ENCODE peak calls at places on chromosomes 12 and 14, in six cellular contexts. One of them, this sample, is unnamed.

GRCh38 chr14:33951183-33951840 is 438 bp upstream of the EGLN3 start:
- DNase-seq in GM12878: no peak
- DNase-seq in endothelial cell of umbilical vein: no peak
- DNase-seq in HepG2: no peak
- DNase-seq in A549: no peak
- DNase-seq in K562: no peak
- DNase-seq in this sample: no peak

GRCh38 chr14:76467843-76468242 is 91.9 kb downstream of the ESRRB start:
- DNase-seq in GM12878: no peak
- DNase-seq in A549: no peak
- DNase-seq in endothelial cell of umbilical vein: no peak
- DNase-seq in K562: no peak
- DNase-seq in HepG2: no peak
- DNase-seq in this sample: no peak

GRCh38 chr12:51823875-51824565 is 24.5 kb downstream of the FIGNL2 start:
- DNase-seq in A549: peak; percentile 70
- DNase-seq in K562: no peak
- DNase-seq in HepG2: peak; percentile 59
- DNase-seq in GM12878: no peak
- DNase-seq in endothelial cell of umbilical vein: peak; percentile 55
- DNase-seq in this sample: peak; percentile 65

GRCh38 chr12:66428261-66428660 is 126.0 kb downstream of the HELB start:
- DNase-seq in HepG2: no peak
- DNase-seq in GM12878: no peak
- DNase-seq in A549: no peak
- DNase-seq in endothelial cell of umbilical vein: no peak
- DNase-seq in K562: no peak
- DNase-seq in this sample: no peak

GRCh38 chr14:84254205-84254788 is 1275.6 kb upstream of the FLRT2 start:
- DNase-seq in endothelial cell of umbilical vein: peak; percentile 96
- DNase-seq in GM12878: no peak
- DNase-seq in HepG2: no peak
- DNase-seq in A549: no peak
- DNase-seq in K562: no peak
- DNase-seq in this sample: no peak

GRCh38 chr12:42299392-42300308 is 26.2 kb downstream of the ZCRB1 start:
- DNase-seq in HepG2: no peak
- DNase-seq in endothelial cell of umbilical vein: peak; percentile 20
- DNase-seq in K562: no peak
- DNase-seq in GM12878: peak; percentile 97
- DNase-seq in A549: no peak
- DNase-seq in this sample: peak; percentile 35

GRCh38 chr14:55448146-55448614 is 7.8 kb upstream of the TBPL2 start:
- DNase-seq in K562: peak; percentile 8
- DNase-seq in endothelial cell of umbilical vein: peak; percentile 96
- DNase-seq in A549: peak; percentile 79
- DNase-seq in HepG2: no peak
- DNase-seq in GM12878: no peak
- DNase-seq in this sample: peak; percentile 55

GRCh38 chr12:124684971-124685688 is 117.7 kb upstream of the NCOR2 start:
- DNase-seq in GM12878: no peak
- DNase-seq in A549: peak; percentile 43
- DNase-seq in HepG2: no peak
- DNase-seq in K562: no peak
- DNase-seq in endothelial cell of umbilical vein: no peak
- DNase-seq in this sample: no peak

GRCh38 chr12:32542550-32543229 is 136.4 kb upstream of the DNM1L start:
- DNase-seq in A549: no peak
- DNase-seq in endothelial cell of umbilical vein: no peak
- DNase-seq in GM12878: no peak
- DNase-seq in HepG2: no peak
- DNase-seq in K562: no peak
- DNase-seq in this sample: no peak

GRCh38 chr14:22915886-22916521 is 2.9 kb downstream of the RBM23 start:
- DNase-seq in K562: no peak
- DNase-seq in A549: no peak
- DNase-seq in endothelial cell of umbilical vein: no peak
- DNase-seq in HepG2: peak; percentile 74
- DNase-seq in GM12878: no peak
- DNase-seq in this sample: peak; percentile 81

GRCh38 chr12:6426882-6427671 is 17.7 kb upstream of the CD27 start:
- DNase-seq in HepG2: no peak
- DNase-seq in GM12878: peak; percentile 97
- DNase-seq in endothelial cell of umbilical vein: no peak
- DNase-seq in A549: no peak
- DNase-seq in K562: no peak
- DNase-seq in this sample: peak; percentile 22

GRCh38 chr12:132019891-132020290 is 70.1 kb downstream of the EP400 start:
- DNase-seq in K562: no peak
- DNase-seq in GM12878: no peak
- DNase-seq in endothelial cell of umbilical vein: no peak
- DNase-seq in A549: no peak
- DNase-seq in HepG2: no peak
- DNase-seq in this sample: no peak

GRCh38 chr12:92257261-92257660 is 111.6 kb upstream of the BTG1 start:
- DNase-seq in endothelial cell of umbilical vein: no peak
- DNase-seq in GM12878: no peak
- DNase-seq in HepG2: no peak
- DNase-seq in A549: no peak
- DNase-seq in K562: no peak
- DNase-seq in this sample: no peak

GRCh38 chr14:20383636-20384035 is 29.7 kb downstream of the TEP1 start:
- DNase-seq in GM12878: no peak
- DNase-seq in K562: no peak
- DNase-seq in HepG2: no peak
- DNase-seq in endothelial cell of umbilical vein: no peak
- DNase-seq in A549: no peak
- DNase-seq in this sample: no peak

GRCh38 chr12:123075591-123076171 is 75.2 kb downstream of the PITPNM2 start:
- DNase-seq in K562: peak; percentile 51
- DNase-seq in endothelial cell of umbilical vein: no peak
- DNase-seq in HepG2: peak; percentile 78
- DNase-seq in A549: no peak
- DNase-seq in GM12878: no peak
- DNase-seq in this sample: no peak

GRCh38 chr12:4139191-4139590 is 134.4 kb upstream of the CCND2 start:
- DNase-seq in endothelial cell of umbilical vein: no peak
- DNase-seq in HepG2: no peak
- DNase-seq in GM12878: no peak
- DNase-seq in A549: no peak
- DNase-seq in K562: no peak
- DNase-seq in this sample: no peak

GRCh38 chr12:82866227-82866803 is 179.6 kb downstream of the TMTC2 start:
- DNase-seq in A549: no peak
- DNase-seq in K562: no peak
- DNase-seq in HepG2: no peak
- DNase-seq in GM12878: no peak
- DNase-seq in endothelial cell of umbilical vein: no peak
- DNase-seq in this sample: no peak

GRCh38 chr12:108126212-108126611 is 2.9 kb upstream of the WSCD2 start:
- DNase-seq in A549: no peak
- DNase-seq in endothelial cell of umbilical vein: no peak
- DNase-seq in HepG2: no peak
- DNase-seq in K562: no peak
- DNase-seq in GM12878: no peak
- DNase-seq in this sample: no peak
- H3K4me3 ChIP-seq in A549: no peak overlapping the region
- H3K4me3 ChIP-seq in endothelial cell of umbilical vein: no peak overlapping the region
- H3K4me3 ChIP-seq in HepG2: no peak overlapping the region
- H3K4me3 ChIP-seq in K562: no peak overlapping the region
- H3K4me3 ChIP-seq in GM12878: no peak overlapping the region
- H3K4me3 ChIP-seq in this sample: no peak overlapping the region

GRCh38 chr12:1201886-1202285 is 210.9 kb downstream of the ERC1 start:
- DNase-seq in endothelial cell of umbilical vein: peak; percentile 24
- DNase-seq in GM12878: no peak
- DNase-seq in A549: no peak
- DNase-seq in K562: no peak
- DNase-seq in HepG2: no peak
- DNase-seq in this sample: no peak
- TF ChIP-seq MYC in endothelial cell of umbilical vein: no peak
- TF ChIP-seq MYC in GM12878: no peak
- TF ChIP-seq MYC in A549: no peak
- TF ChIP-seq MYC in K562: no peak
- TF ChIP-seq MYC in HepG2: no peak
- TF ChIP-seq MYC in this sample: no peak

GRCh38 chr14:69611264-69612013 is at the start of gene SUSD6:
- DNase-seq in K562: peak; percentile 91
- DNase-seq in HepG2: peak; percentile 74
- DNase-seq in endothelial cell of umbilical vein: peak; percentile 85
- DNase-seq in GM12878: no peak
- DNase-seq in A549: peak; percentile 91
- DNase-seq in this sample: peak; percentile 92

GRCh38 chr14:69610859-69611263 is 535 bp upstream of the SUSD6 start:
- DNase-seq in GM12878: no peak
- DNase-seq in HepG2: no peak
- DNase-seq in A549: no peak
- DNase-seq in K562: no peak
- DNase-seq in endothelial cell of umbilical vein: no peak
- DNase-seq in this sample: no peak

GRCh38 chr14:69613312-69614073 is 2.1 kb downstream of the SUSD6 start:
- DNase-seq in endothelial cell of umbilical vein: no peak
- DNase-seq in GM12878: no peak
- DNase-seq in HepG2: no peak
- DNase-seq in K562: no peak
- DNase-seq in A549: no peak
- DNase-seq in this sample: no peak

GRCh38 chr14:69612759-69613145 is 1.4 kb downstream of the SUSD6 start:
- DNase-seq in HepG2: no peak
- DNase-seq in endothelial cell of umbilical vein: no peak
- DNase-seq in K562: no peak
- DNase-seq in A549: no peak
- DNase-seq in GM12878: no peak
- DNase-seq in this sample: no peak

GRCh38 chr14:69612014-69612758 is 790 bp downstream of the SUSD6 start:
- DNase-seq in GM12878: no peak
- DNase-seq in HepG2: no peak
- DNase-seq in A549: peak; percentile 27
- DNase-seq in endothelial cell of umbilical vein: peak; percentile 51
- DNase-seq in K562: no peak
- DNase-seq in this sample: peak; percentile 65
- TF ChIP-seq POLR2A in GM12878: peak; percentile 21
- TF ChIP-seq POLR2A in HepG2: no peak
- TF ChIP-seq POLR2A in A549: no peak
- TF ChIP-seq POLR2A in endothelial cell of umbilical vein: no peak
- TF ChIP-seq POLR2A in K562: no peak
- TF ChIP-seq POLR2A in this sample: no peak

DNA sequence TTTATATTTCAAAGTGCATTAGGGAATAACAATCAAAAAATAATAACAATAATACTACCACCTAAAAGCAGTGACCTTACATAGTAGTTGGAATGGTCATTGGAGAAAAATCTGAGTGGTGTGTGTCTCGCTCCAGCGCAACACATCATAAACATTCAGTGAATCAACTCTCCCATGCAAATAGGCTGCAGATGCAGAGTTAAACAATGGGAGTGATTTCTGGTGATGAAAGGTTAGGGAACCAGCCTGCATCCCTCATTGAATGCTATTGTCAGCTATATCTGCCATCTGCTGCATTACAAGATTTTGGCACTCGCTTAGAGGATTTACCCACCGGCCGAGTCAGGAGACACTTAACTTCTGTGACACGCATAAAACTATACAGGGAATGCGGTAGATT is 900.9 kb downstream of the FLRT2 start:
- DNase-seq in K562: no peak
- DNase-seq in GM12878: no peak
- DNase-seq in HepG2: no peak
- DNase-seq in endothelial cell of umbilical vein: no peak
- DNase-seq in A549: no peak
- DNase-seq in this sample: no peak
- H3K4me3 ChIP-seq in K562: no peak overlapping the region
- H3K4me3 ChIP-seq in GM12878: no peak overlapping the region
- H3K4me3 ChIP-seq in HepG2: no peak overlapping the region
- H3K4me3 ChIP-seq in endothelial cell of umbilical vein: no peak overlapping the region
- H3K4me3 ChIP-seq in A549: no peak overlapping the region
- H3K4me3 ChIP-seq in this sample: no peak overlapping the region

GRCh38 chr14:100825691-100826331 is at the start of gene MEG3:
- DNase-seq in K562: no peak
- DNase-seq in HepG2: no peak
- DNase-seq in endothelial cell of umbilical vein: peak; percentile 80
- DNase-seq in GM12878: no peak
- DNase-seq in A549: peak; percentile 17
- DNase-seq in this sample: no peak
- TF ChIP-seq MYC in K562: no peak
- TF ChIP-seq MYC in HepG2: no peak
- TF ChIP-seq MYC in endothelial cell of umbilical vein: no peak
- TF ChIP-seq MYC in GM12878: no peak
- TF ChIP-seq MYC in A549: no peak
- TF ChIP-seq MYC in this sample: no peak